ENCODE peak calls at places on chromosomes 5 and 9, in eight cellular contexts. One of them, this sample, is unnamed.

GRCh38 chr5:180593446-180594206 is 2.3 kb upstream of the SCGB3A1 start:
- DNase-seq in heart left ventricle: no peak
- DNase-seq in omental fat pad: no peak
- DNase-seq in right atrium auricular region: peak
- DNase-seq in AG04449: no peak
- DNase-seq in A549: no peak
- DNase-seq in colonic mucosa: no peak
- DNase-seq in RWPE1: no peak
- DNase-seq in this sample: peak

GRCh38 chr5:135565691-135566421 is 12.9 kb downstream of the CXCL14 start:
- DNase-seq in omental fat pad: peak
- DNase-seq in heart left ventricle: peak
- DNase-seq in AG04449: no peak
- DNase-seq in right atrium auricular region: peak
- DNase-seq in colonic mucosa: peak
- DNase-seq in RWPE1: peak
- DNase-seq in A549: peak
- DNase-seq in this sample: no peak

GRCh38 chr5:15601853-15602252 is 101.9 kb downstream of the FBXL7 start:
- DNase-seq in RWPE1: no peak
- DNase-seq in A549: no peak
- DNase-seq in heart left ventricle: no peak
- DNase-seq in AG04449: no peak
- DNase-seq in omental fat pad: no peak
- DNase-seq in right atrium auricular region: no peak
- DNase-seq in colonic mucosa: no peak
- DNase-seq in this sample: no peak

GRCh38 chr5:172751761-172752510 is 19.1 kb downstream of the DUSP1 start:
- DNase-seq in AG04449: no peak
- DNase-seq in colonic mucosa: no peak
- DNase-seq in right atrium auricular region: no peak
- DNase-seq in omental fat pad: no peak
- DNase-seq in heart left ventricle: peak
- DNase-seq in RWPE1: no peak
- DNase-seq in A549: no peak
- DNase-seq in this sample: no peak

GRCh38 chr9:20394928-20395327 is 227.4 kb downstream of the MLLT3 start:
- DNase-seq in RWPE1: no peak
- DNase-seq in right atrium auricular region: no peak
- DNase-seq in omental fat pad: no peak
- DNase-seq in colonic mucosa: no peak
- DNase-seq in AG04449: no peak
- DNase-seq in A549: no peak
- DNase-seq in heart left ventricle: no peak
- DNase-seq in this sample: no peak

GRCh38 chr9:135344915-135345500 is 134.6 kb upstream of the PPP1R26 start:
- DNase-seq in right atrium auricular region: no peak
- DNase-seq in AG04449: no peak
- DNase-seq in colonic mucosa: no peak
- DNase-seq in RWPE1: no peak
- DNase-seq in heart left ventricle: no peak
- DNase-seq in A549: no peak
- DNase-seq in omental fat pad: no peak
- DNase-seq in this sample: no peak

GRCh38 chr5:122053181-122054109 is 24.6 kb downstream of the LOX start:
- DNase-seq in RWPE1: no peak
- DNase-seq in A549: no peak
- DNase-seq in colonic mucosa: no peak
- DNase-seq in heart left ventricle: no peak
- DNase-seq in right atrium auricular region: no peak
- DNase-seq in omental fat pad: no peak
- DNase-seq in AG04449: no peak
- DNase-seq in this sample: no peak

GRCh38 chr9:115997923-115998322 is 155.7 kb upstream of the PAPPA start:
- DNase-seq in omental fat pad: no peak
- DNase-seq in A549: no peak
- DNase-seq in colonic mucosa: no peak
- DNase-seq in right atrium auricular region: no peak
- DNase-seq in AG04449: no peak
- DNase-seq in heart left ventricle: no peak
- DNase-seq in RWPE1: no peak
- DNase-seq in this sample: no peak

GRCh38 chr9:70195456-70195855 is 63.3 kb upstream of the SMC5 start:
- DNase-seq in right atrium auricular region: no peak
- DNase-seq in colonic mucosa: no peak
- DNase-seq in A549: no peak
- DNase-seq in heart left ventricle: no peak
- DNase-seq in AG04449: no peak
- DNase-seq in RWPE1: no peak
- DNase-seq in omental fat pad: no peak
- DNase-seq in this sample: no peak

GRCh38 chr5:73447234-73448071 is 1.1 kb downstream of the FOXD1 start:
- DNase-seq in A549: peak
- DNase-seq in omental fat pad: no peak
- DNase-seq in colonic mucosa: peak
- DNase-seq in RWPE1: no peak
- DNase-seq in right atrium auricular region: no peak
- DNase-seq in heart left ventricle: no peak
- DNase-seq in AG04449: no peak
- DNase-seq in this sample: no peak

GRCh38 chr9:94031946-94032345 is 52.3 kb upstream of the PTPDC1 start:
- DNase-seq in A549: no peak
- DNase-seq in heart left ventricle: peak
- DNase-seq in colonic mucosa: no peak
- DNase-seq in AG04449: no peak
- DNase-seq in RWPE1: no peak
- DNase-seq in omental fat pad: no peak
- DNase-seq in right atrium auricular region: no peak
- DNase-seq in this sample: no peak

GRCh38 chr5:118531276-118531675 is 457.1 kb downstream of the DTWD2 start:
- DNase-seq in heart left ventricle: no peak
- DNase-seq in omental fat pad: no peak
- DNase-seq in AG04449: no peak
- DNase-seq in A549: no peak
- DNase-seq in colonic mucosa: no peak
- DNase-seq in right atrium auricular region: no peak
- DNase-seq in RWPE1: no peak
- DNase-seq in this sample: no peak

DNA sequence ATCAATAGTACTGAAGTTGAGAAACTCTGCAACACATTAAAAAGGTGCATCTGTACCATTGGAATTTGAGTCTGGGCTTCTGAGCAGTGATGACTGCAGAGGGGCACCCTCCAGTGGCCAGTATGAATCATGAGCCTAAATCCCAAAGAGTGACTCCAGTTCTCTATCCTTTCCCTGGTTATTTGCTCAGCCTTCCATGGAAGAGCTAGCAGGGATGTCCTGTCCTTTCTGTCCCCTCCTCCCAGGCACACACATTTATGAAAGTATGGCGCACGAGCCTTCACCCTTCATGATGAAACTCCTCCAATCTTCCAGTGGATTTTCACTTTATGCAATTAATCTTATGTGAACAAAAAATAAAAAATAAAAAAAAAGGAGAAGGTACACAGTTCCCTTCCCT is 81.0 kb downstream of the ESM1 start:
- DNase-seq in colonic mucosa: no peak
- DNase-seq in A549: peak
- DNase-seq in AG04449: no peak
- DNase-seq in heart left ventricle: no peak
- DNase-seq in RWPE1: peak
- DNase-seq in right atrium auricular region: no peak
- DNase-seq in omental fat pad: no peak
- DNase-seq in this sample: no peak
- TF ChIP-seq CTCF in colonic mucosa: no peak
- TF ChIP-seq CTCF in A549: peak
- TF ChIP-seq CTCF in AG04449: peak
- TF ChIP-seq CTCF in heart left ventricle: no peak
- TF ChIP-seq CTCF in RWPE1: peak
- TF ChIP-seq CTCF in right atrium auricular region: peak
- TF ChIP-seq CTCF in omental fat pad: no peak
- TF ChIP-seq CTCF in this sample: no peak

DNA sequence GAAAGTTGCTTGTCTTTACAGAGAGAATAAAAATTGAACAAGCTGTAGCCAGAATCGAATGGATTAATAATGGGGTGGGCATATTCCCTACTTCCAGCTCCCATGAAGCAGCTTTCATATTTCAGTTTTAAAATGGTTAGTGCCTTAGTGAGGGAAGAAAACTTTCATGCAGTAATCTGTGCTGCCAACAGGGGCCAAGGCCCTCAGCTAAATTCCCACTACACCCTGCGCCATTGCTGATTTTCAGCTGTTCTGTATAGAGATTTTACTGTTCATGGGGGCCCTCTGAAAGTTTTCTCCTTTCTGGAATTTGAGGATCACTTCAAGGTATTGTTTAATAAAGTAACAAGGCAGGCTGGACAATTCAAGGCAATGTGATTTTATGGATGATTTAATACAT is 58.2 kb downstream of the CAST start:
- DNase-seq in omental fat pad: no peak
- DNase-seq in A549: no peak
- DNase-seq in heart left ventricle: no peak
- DNase-seq in AG04449: no peak
- DNase-seq in RWPE1: no peak
- DNase-seq in colonic mucosa: no peak
- DNase-seq in right atrium auricular region: no peak
- DNase-seq in this sample: no peak
- TF ChIP-seq CTCF in omental fat pad: no peak
- TF ChIP-seq CTCF in A549: no peak
- TF ChIP-seq CTCF in heart left ventricle: no peak
- TF ChIP-seq CTCF in AG04449: no peak
- TF ChIP-seq CTCF in RWPE1: no peak
- TF ChIP-seq CTCF in colonic mucosa: no peak
- TF ChIP-seq CTCF in right atrium auricular region: peak
- TF ChIP-seq CTCF in this sample: no peak

GRCh38 chr5:31270396-31270795 is 76.9 kb downstream of the CDH6 start:
- DNase-seq in RWPE1: no peak
- DNase-seq in omental fat pad: no peak
- DNase-seq in colonic mucosa: no peak
- DNase-seq in heart left ventricle: no peak
- DNase-seq in AG04449: no peak
- DNase-seq in A549: peak
- DNase-seq in right atrium auricular region: no peak
- DNase-seq in this sample: no peak
- TF ChIP-seq CTCF in RWPE1: peak
- TF ChIP-seq CTCF in omental fat pad: no peak
- TF ChIP-seq CTCF in colonic mucosa: peak
- TF ChIP-seq CTCF in heart left ventricle: peak
- TF ChIP-seq CTCF in AG04449: peak
- TF ChIP-seq CTCF in A549: peak
- TF ChIP-seq CTCF in right atrium auricular region: peak
- TF ChIP-seq CTCF in this sample: no peak

GRCh38 chr5:141560725-141561483 is 57.9 kb downstream of the DIAPH1 start:
- DNase-seq in heart left ventricle: peak
- DNase-seq in RWPE1: peak
- DNase-seq in omental fat pad: peak
- DNase-seq in AG04449: peak
- DNase-seq in right atrium auricular region: peak
- DNase-seq in A549: peak
- DNase-seq in colonic mucosa: peak
- DNase-seq in this sample: peak
- TF ChIP-seq CTCF in heart left ventricle: peak
- TF ChIP-seq CTCF in RWPE1: peak
- TF ChIP-seq CTCF in omental fat pad: no peak
- TF ChIP-seq CTCF in AG04449: peak
- TF ChIP-seq CTCF in right atrium auricular region: peak
- TF ChIP-seq CTCF in A549: peak
- TF ChIP-seq CTCF in colonic mucosa: peak
- TF ChIP-seq CTCF in this sample: peak

GRCh38 chr9:77864096-77864889 is 167.3 kb downstream of the GNAQ start:
- DNase-seq in A549: peak
- DNase-seq in colonic mucosa: no peak
- DNase-seq in omental fat pad: no peak
- DNase-seq in heart left ventricle: no peak
- DNase-seq in RWPE1: no peak
- DNase-seq in right atrium auricular region: no peak
- DNase-seq in AG04449: no peak
- DNase-seq in this sample: no peak
- TF ChIP-seq CTCF in A549: no peak
- TF ChIP-seq CTCF in colonic mucosa: no peak
- TF ChIP-seq CTCF in omental fat pad: no peak
- TF ChIP-seq CTCF in heart left ventricle: no peak
- TF ChIP-seq CTCF in RWPE1: no peak
- TF ChIP-seq CTCF in right atrium auricular region: no peak
- TF ChIP-seq CTCF in AG04449: no peak
- TF ChIP-seq CTCF in this sample: no peak

GRCh38 chr9:22308177-22308576 is 138.4 kb upstream of the DMRTA1 start:
- DNase-seq in A549: peak
- DNase-seq in heart left ventricle: no peak
- DNase-seq in RWPE1: no peak
- DNase-seq in AG04449: no peak
- DNase-seq in omental fat pad: no peak
- DNase-seq in colonic mucosa: no peak
- DNase-seq in right atrium auricular region: no peak
- DNase-seq in this sample: no peak
- TF ChIP-seq CTCF in A549: peak
- TF ChIP-seq CTCF in heart left ventricle: no peak
- TF ChIP-seq CTCF in RWPE1: no peak
- TF ChIP-seq CTCF in AG04449: no peak
- TF ChIP-seq CTCF in omental fat pad: no peak
- TF ChIP-seq CTCF in colonic mucosa: no peak
- TF ChIP-seq CTCF in right atrium auricular region: no peak
- TF ChIP-seq CTCF in this sample: no peak

GRCh38 chr9:118510711-118511110 is 806.5 kb downstream of the TLR4 start:
- DNase-seq in colonic mucosa: no peak
- DNase-seq in A549: no peak
- DNase-seq in omental fat pad: no peak
- DNase-seq in AG04449: no peak
- DNase-seq in RWPE1: no peak
- DNase-seq in heart left ventricle: no peak
- DNase-seq in right atrium auricular region: no peak
- DNase-seq in this sample: no peak

GRCh38 chr9:118515947-118516346 is 811.7 kb downstream of the TLR4 start:
- DNase-seq in RWPE1: no peak
- DNase-seq in heart left ventricle: no peak
- DNase-seq in colonic mucosa: no peak
- DNase-seq in omental fat pad: no peak
- DNase-seq in right atrium auricular region: no peak
- DNase-seq in AG04449: no peak
- DNase-seq in A549: no peak
- DNase-seq in this sample: no peak
- TF ChIP-seq CTCF in RWPE1: no peak
- TF ChIP-seq CTCF in heart left ventricle: no peak
- TF ChIP-seq CTCF in colonic mucosa: no peak
- TF ChIP-seq CTCF in omental fat pad: no peak
- TF ChIP-seq CTCF in right atrium auricular region: no peak
- TF ChIP-seq CTCF in AG04449: no peak
- TF ChIP-seq CTCF in A549: no peak
- TF ChIP-seq CTCF in this sample: no peak

This sample was measured in vagina.